ENCODE peak calls at places on chromosomes 2 and 18, in four cellular contexts. W, O, J and L are unnamed samples.

GRCh38 chr2:31413876-31414550 is 529 bp downstream of the XDH start:
- DNase-seq in O (no peak), J (no peak), W (no peak), L (no peak)

GRCh38 chr2:6934329-6934728 is 17.1 kb downstream of the RNF144A start:
- DNase-seq in O (no peak), J (no peak), W (no peak), L (no peak)

GRCh38 chr2:154193246-154193645 is 321.5 kb downstream of the GALNT13 start:
- DNase-seq in O (no peak), W (no peak), J (no peak), L (no peak)

GRCh38 chr2:191311627-191312026 is 66.4 kb downstream of the MYO1B start:
- DNase-seq in W (no peak), O (no peak), J (peak; percentile 49), L (no peak)

GRCh38 chr2:99806758-99807157 is 316.9 kb upstream of the REV1 start:
- DNase-seq in O (no peak), J (no peak), W (no peak), L (no peak)

GRCh38 chr18:46718501-46719341 is 38.1 kb downstream of the ST8SIA5 start:
- DNase-seq in W (no peak), J (no peak), O (no peak), L (no peak)

GRCh38 chr2:223944704-223945531 is at the start of gene WDFY1:
- DNase-seq in O (peak; percentile 90), W (peak; percentile 93), J (peak; percentile 87), L (peak; percentile 79)

GRCh38 chr2:29084561-29084960 is 10.2 kb upstream of the PCARE start:
- DNase-seq in O (no peak), W (no peak), J (no peak), L (no peak)

GRCh38 chr2:149330127-149331022 is at the start of gene LYPD6:
- DNase-seq in O (peak; percentile 61), W (peak; percentile 74), J (peak; percentile 79), L (peak; percentile 74)

GRCh38 chr2:228866781-228867180 is 404.3 kb downstream of the PID1 start:
- DNase-seq in J (no peak), O (no peak), W (no peak), L (no peak)

DNA sequence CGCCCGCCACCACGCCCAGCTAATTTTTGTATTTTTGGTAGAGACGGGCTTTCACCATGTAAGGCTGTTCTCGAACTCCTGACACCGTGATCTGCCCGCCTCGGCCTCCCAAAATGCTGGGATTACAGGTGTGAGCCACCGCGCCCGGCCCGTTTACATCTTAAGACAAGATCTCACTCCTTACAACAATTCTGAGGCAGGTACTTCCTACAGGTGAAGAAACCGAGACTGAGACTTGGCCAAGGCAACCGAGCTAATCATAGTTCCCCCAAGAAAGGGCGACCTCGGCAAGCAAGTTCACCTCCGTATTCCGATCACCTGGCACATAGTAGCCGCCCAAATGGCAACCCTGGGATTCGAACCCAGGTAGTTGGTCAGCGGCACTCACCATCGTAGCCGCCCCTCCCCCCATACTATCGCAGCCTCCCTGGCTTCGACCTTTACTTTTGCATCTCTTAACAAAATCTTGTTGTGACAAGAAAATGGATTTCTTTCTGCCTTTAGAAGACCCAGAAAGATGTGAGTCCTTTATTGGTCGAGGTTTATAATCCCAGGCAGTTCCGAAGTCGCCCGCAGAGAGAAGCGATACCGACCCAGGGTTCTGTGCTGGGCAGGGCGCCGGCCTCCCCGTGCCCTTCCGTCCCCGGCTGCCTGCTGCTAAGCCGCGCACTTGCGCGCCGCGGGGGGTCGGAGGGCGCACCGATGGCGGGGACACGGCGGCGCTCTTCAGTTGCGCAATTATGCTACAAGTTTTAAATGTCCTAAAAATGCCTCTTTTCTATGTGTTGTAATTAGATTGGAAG is 1.1 kb upstream of the FZD5 start:
- DNase-seq in J (no peak), W (peak; percentile 67), O (peak; percentile 23), L (no peak)
- H3K4me3 ChIP-seq in J (peak overlapping the region; percentile 86), W (peak overlapping the region; percentile 83), O (no peak overlapping the region), L (no peak overlapping the region)

DNA sequence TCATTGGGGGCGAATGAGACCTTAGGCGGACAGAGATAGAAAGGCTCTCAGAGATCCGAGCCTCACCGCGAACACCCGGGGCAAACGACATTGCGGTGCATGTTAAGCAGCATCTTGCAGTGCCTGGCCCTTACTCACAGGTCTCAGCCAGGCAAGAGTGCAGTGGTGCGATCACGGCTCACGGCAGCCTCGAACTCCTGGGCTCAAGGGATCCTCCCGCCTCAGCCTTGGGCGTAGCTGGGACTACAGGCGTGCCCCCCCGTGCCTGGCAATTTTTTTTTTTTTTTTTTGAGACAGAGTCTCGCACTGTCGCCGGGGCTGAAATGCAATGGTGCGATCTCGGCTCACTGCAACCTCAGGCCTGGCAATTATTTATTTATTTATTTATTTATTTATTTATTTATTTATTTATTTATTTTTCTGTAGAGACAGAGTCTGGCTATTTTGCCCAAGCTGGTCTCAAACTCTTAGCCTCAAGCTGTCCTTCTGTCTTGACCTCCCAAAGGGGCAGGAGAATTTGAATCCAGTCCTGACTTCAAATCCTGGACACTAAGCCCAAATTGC is 1.3 kb downstream of the LAMA3 start:
- DNase-seq in J (no peak), W (no peak), O (no peak), L (no peak)
- H3K4me3 ChIP-seq in J (no peak overlapping the region), W (no peak overlapping the region), O (no peak overlapping the region), L (peak overlapping the region; percentile 46)

GRCh38 chr2:238203973-238204683 is 633 bp upstream of the ILKAP start:
- DNase-seq in W (no peak), J (no peak), O (no peak), L (no peak)
- H3K4me3 ChIP-seq in W (no peak overlapping the region), J (peak overlapping the region; percentile 65), O (peak overlapping the region; percentile 39), L (peak overlapping the region; percentile 85)

DNA sequence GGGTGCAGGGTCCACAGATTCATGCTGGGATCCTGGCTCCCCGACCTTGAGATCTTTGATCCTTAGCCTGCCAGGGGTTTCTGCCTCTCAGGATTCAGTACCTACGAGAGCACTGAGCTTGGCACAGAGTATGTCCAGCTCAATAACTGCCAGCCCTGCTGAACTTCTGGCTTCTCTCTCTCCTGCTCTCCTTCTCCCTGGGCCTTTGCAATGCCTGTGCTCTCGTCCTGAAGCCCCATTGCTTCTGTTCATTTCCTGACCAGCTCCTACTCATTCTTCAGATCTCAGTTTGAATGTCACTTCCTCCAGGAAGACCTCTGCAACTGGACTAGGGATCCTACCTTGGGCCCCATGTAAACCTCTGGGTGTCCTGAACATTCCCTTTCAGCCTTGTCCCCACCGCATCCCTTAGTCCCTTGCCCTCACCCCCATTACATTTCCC is 113.8 kb upstream of the HAAO start:
- DNase-seq in O (no peak), W (no peak), J (no peak), L (no peak)
- H3K4me3 ChIP-seq in O (no peak overlapping the region), W (no peak overlapping the region), J (no peak overlapping the region), L (no peak overlapping the region)

GRCh38 chr2:126656311-126657145 is 570 bp downstream of the GYPC start:
- DNase-seq in J (no peak), O (peak; percentile 61), W (peak; percentile 65), L (no peak)

GRCh38 chr2:126653102-126653501 is 2.9 kb upstream of the GYPC start:
- DNase-seq in W (no peak), O (no peak), J (no peak), L (no peak)

GRCh38 chr2:126657146-126657635 is 1.2 kb downstream of the GYPC start:
- DNase-seq in W (peak; percentile 81), O (peak; percentile 51), J (peak; percentile 42), L (no peak)

GRCh38 chr2:126655500-126656310 is at the start of gene GYPC:
- DNase-seq in W (peak; percentile 78), O (peak; percentile 74), J (peak; percentile 42), L (no peak)

DNA sequence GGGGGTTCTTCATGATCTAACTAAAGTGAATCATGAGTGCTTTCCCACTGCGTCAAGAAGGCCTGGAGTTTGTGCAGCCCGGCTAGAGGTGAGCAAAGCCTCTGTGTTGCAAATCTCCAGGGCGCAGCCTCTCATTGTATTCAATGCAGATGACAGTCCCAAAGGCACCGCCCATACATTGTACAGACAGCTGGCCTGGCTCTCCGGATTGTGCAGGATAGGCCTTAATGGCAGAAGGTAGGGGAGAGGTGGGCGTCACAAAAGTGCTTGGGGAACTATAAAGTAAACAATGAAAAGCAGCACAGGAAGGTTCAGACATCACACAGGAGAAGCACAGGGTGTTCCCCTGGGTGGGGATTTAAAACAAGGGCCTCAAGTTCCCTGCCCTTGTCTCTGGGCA is 892 bp upstream of the GYPC start:
- DNase-seq in J (no peak), O (no peak), W (no peak), L (no peak)
- H3K4me3 ChIP-seq in J (no peak overlapping the region), O (no peak overlapping the region), W (no peak overlapping the region), L (no peak overlapping the region)

GRCh38 chr2:64650722-64651338 is 2.9 kb downstream of the SERTAD2 start:
- DNase-seq in J (peak; percentile 85), O (no peak), W (peak; percentile 70), L (no peak)

GRCh38 chr2:64650257-64650656 is 3.5 kb downstream of the SERTAD2 start:
- DNase-seq in O (no peak), W (no peak), J (no peak), L (no peak)

GRCh38 chr2:64653174-64654062 is at the start of gene SERTAD2:
- DNase-seq in O (peak; percentile 89), J (peak; percentile 88), W (peak; percentile 95), L (peak; percentile 87)

GRCh38 chr2:64652231-64653173 is 1.2 kb downstream of the SERTAD2 start:
- DNase-seq in O (no peak), W (peak; percentile 76), J (peak; percentile 70), L (peak; percentile 45)

DNA sequence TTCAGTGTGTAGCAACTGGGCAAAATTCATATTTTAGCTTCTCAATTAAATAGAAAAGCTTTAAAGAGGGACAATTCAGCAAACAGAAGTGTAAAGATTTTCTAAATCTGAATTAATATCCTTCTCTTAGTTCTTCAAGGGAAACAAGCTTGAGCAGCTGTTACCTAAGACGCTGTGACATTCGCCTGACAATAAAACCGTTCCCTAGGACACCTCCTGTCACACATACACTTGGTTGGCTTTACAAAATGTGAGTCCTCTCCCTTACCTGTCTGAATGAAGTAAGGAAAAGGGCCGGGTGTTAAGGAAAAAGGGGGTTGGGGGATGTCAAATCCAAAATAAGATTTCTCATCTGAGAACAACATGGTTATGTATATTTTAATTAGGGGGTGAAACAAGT is 2.1 kb downstream of the SERTAD2 start:
- DNase-seq in J (no peak), O (no peak), W (no peak), L (peak; percentile 30)
- H3K4me3 ChIP-seq in J (no peak overlapping the region), O (peak overlapping the region; percentile 96), W (no peak overlapping the region), L (no peak overlapping the region)

GRCh38 chr2:44934024-44934423 is 7.5 kb upstream of the SIX3 start:
- DNase-seq in O (no peak), J (no peak), W (no peak), L (no peak)
- H3K4me3 ChIP-seq in O (no peak overlapping the region), J (no peak overlapping the region), W (no peak overlapping the region), L (no peak overlapping the region)

DNA sequence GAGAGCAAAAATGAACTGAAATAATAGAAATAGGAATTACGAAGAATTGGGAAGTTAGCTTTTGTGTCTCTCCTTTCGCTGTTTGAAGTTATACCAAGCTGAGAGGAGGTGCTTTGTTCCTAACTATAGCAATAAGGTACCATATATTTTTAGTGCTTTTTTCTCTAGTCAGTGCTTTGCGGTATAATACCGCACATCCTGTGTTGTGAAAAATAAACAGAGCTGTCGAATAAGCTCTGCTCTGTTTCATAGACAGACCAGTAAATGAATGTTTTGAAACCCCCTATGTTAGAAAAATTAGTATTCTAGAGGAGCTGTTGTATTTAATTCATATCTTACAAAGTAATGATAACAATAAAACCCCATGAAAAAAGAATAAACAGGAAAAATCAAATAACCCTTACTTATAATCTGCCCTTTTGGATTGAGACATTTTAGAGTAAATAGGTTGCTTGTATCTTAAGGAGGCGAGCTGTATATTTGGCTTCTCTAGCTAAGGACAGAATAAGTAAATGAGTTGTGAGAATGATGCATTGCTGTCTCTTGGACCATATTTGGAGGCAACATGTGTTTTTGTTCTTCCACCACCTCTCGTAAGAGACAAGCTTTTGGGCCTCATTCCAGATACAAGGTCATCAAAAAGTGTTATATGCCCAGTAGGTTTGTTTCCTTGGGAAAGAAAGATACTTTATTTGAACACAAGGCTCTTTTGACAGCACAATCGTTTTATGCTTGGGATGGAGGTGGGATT is 130.9 kb downstream of the MAP4K4 start:
- DNase-seq in W (no peak), J (no peak), O (no peak), L (no peak)
- H3K4me3 ChIP-seq in W (no peak overlapping the region), J (no peak overlapping the region), O (no peak overlapping the region), L (no peak overlapping the region)